ENCODE peak calls at places on chromosome 4, in five cellular contexts. E is tibial nerve, P is fibroblast of lung, O is BE2C, W is GM20000. Z is an unnamed sample.

GRCh38 chr4:153181293-153182080 is 22.8 kb upstream of the TRIM2 start:
- DNase-seq in E (no peak), P (no peak), O (no peak), W (no peak), Z (no peak)

GRCh38 chr4:79977131-79977840 is 95.7 kb downstream of the ANTXR2 start:
- DNase-seq in E (no peak), P (no peak), O (no peak), W (no peak), Z (no peak)

GRCh38 chr4:152784490-152785195 is 4.9 kb downstream of the ARFIP1 start:
- DNase-seq in E (no peak), P (peak), O (peak), W (no peak), Z (no peak)

GRCh38 chr4:75545526-75545925 is 10.3 kb upstream of the ODAPH start:
- DNase-seq in E (no peak), P (peak), O (no peak), W (no peak), Z (no peak)

GRCh38 chr4:102404551-102404969 is 59.3 kb upstream of the SLC39A8 start:
- DNase-seq in E (no peak), P (no peak), O (peak), W (no peak), Z (no peak)

GRCh38 chr4:171203425-171203824 is 609.8 kb upstream of the GALNTL6 start:
- DNase-seq in E (no peak), P (peak), O (no peak), W (no peak), Z (no peak)

GRCh38 chr4:119084503-119084902 is 51.1 kb upstream of the MYOZ2 start:
- DNase-seq in E (no peak), P (no peak), O (no peak), W (no peak), Z (no peak)

GRCh38 chr4:85039526-85039925 is 73.0 kb upstream of the WDFY3 start:
- DNase-seq in E (no peak), P (peak), O (no peak), W (no peak), Z (no peak)

GRCh38 chr4:179398414-179398813 is 1956.2 kb upstream of the AGA start:
- DNase-seq in E (no peak), P (no peak), O (no peak), W (no peak), Z (no peak)

GRCh38 chr4:7721984-7722551 is 217.6 kb downstream of the AFAP1 start:
- DNase-seq in E (no peak), P (no peak), O (no peak), W (no peak), Z (no peak)

GRCh38 chr4:158949094-158949493 is 153.8 kb upstream of the RAPGEF2 start:
- DNase-seq in E (no peak), P (peak), O (no peak), W (no peak), Z (no peak)

GRCh38 chr4:174873931-174874330 is 44.2 kb upstream of the ADAM29 start:
- DNase-seq in E (no peak), P (no peak), O (peak), W (peak), Z (no peak)
- TF ChIP-seq CTCF in E (no peak), P (no peak), O (peak), W (no peak), Z (no peak)

DNA sequence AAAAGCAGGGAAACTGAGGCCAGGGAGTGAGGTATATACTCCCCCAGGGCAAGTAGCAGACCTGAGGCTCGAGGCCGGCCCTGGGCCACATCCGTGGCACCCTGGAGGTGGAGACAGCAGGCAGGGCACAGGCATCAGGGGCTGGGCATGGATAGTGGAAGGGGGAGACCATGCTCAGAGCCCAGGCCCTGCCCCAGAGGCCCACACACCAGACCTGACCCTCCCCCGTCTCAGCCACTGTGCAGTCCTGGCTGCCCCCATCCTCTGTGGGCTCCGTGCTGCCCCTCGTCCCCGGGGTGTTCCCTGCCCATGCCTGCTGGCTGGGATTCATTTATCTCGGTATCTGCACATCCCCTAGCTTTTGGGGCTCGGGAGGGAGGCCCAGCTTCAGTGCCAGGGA is 103.1 kb upstream of the NKX1-1 start:
- DNase-seq in E (no peak), P (no peak), O (no peak), W (no peak), Z (no peak)
- TF ChIP-seq CTCF in E (no peak), P (no peak), O (no peak), W (no peak), Z (no peak)

GRCh38 chr4:20431422-20432014 is 179.8 kb downstream of the SLIT2 start:
- DNase-seq in E (no peak), P (peak), O (no peak), W (no peak), Z (no peak)

GRCh38 chr4:20430555-20430954 is 178.8 kb downstream of the SLIT2 start:
- DNase-seq in E (no peak), P (peak), O (no peak), W (no peak), Z (no peak)

GRCh38 chr4:20426028-20426427 is 174.3 kb downstream of the SLIT2 start:
- DNase-seq in E (no peak), P (no peak), O (no peak), W (no peak), Z (no peak)

GRCh38 chr4:20432098-20432497 is 180.4 kb downstream of the SLIT2 start:
- DNase-seq in E (no peak), P (peak), O (no peak), W (no peak), Z (no peak)

GRCh38 chr4:20428410-20429160 is 176.9 kb downstream of the SLIT2 start:
- DNase-seq in E (no peak), P (no peak), O (no peak), W (no peak), Z (no peak)
- TF ChIP-seq CTCF in E (peak), P (peak), O (peak), W (no peak), Z (no peak)

GRCh38 chr4:121191351-121191750 is 27.2 kb upstream of the TNIP3 start:
- DNase-seq in E (no peak), P (no peak), O (no peak), W (no peak), Z (no peak)

GRCh38 chr4:121190389-121190788 is 26.3 kb upstream of the TNIP3 start:
- DNase-seq in E (no peak), P (no peak), O (no peak), W (no peak), Z (no peak)

GRCh38 chr4:121192013-121192412 is 27.9 kb upstream of the TNIP3 start:
- DNase-seq in E (no peak), P (peak), O (no peak), W (no peak), Z (no peak)

GRCh38 chr4:121189351-121189750 is 25.2 kb upstream of the TNIP3 start:
- DNase-seq in E (no peak), P (no peak), O (no peak), W (no peak), Z (no peak)

GRCh38 chr4:121189811-121190210 is 25.7 kb upstream of the TNIP3 start:
- DNase-seq in E (no peak), P (no peak), O (no peak), W (peak), Z (peak)
- TF ChIP-seq CTCF in E (no peak), P (no peak), O (no peak), W (no peak), Z (no peak)

DNA sequence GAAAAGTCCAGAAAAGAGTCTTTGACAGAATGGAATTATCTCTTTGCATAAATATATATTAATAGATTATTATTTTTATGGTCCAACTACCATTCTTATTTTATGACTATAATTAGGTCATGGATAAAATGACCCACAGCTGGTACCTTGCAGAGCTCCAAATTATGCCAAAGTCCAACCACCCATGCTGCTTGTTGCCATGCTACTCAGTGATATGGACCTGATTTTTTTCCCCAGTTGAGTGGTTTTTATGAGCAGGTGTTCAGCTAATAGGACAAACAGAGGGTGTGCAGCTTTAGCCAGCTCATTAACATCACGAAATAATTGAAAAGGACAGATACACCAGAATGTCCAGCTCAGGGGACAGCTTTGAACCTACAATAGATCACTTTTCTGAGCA is 9.7 kb downstream of the HOPX start:
- DNase-seq in E (no peak), P (no peak), O (no peak), W (no peak), Z (no peak)
- TF ChIP-seq CTCF in E (no peak), P (no peak), O (no peak), W (no peak), Z (no peak)

GRCh38 chr4:65580551-65580950 is 89.7 kb downstream of the EPHA5 start:
- DNase-seq in E (no peak), P (peak), O (no peak), W (no peak), Z (no peak)
- TF ChIP-seq CTCF in E (no peak), P (no peak), O (peak), W (no peak), Z (no peak)

GRCh38 chr4:44425614-44426208 is 22.9 kb downstream of the KCTD8 start:
- DNase-seq in E (no peak), P (peak), O (peak), W (no peak), Z (no peak)
- TF ChIP-seq CTCF in E (no peak), P (no peak), O (peak), W (no peak), Z (no peak)

Z was measured in CD4-positive, alpha-beta T cell.